ENCODE peak calls at places on chromosome 4, in six cellular contexts. V is astrocyte of the cerebellum, I is iPS-NIHi11, F is H9, H is fibroblast of mammary gland, E is NCI-H2171 treated with DMSO at 0.1 percent for 48 hours. N is an unnamed sample.

GRCh38 chr4:137644201-137644600 is 111.9 kb upstream of the PCDH18 start:
- DNase-seq in V (no peak), I (no peak), F (no peak), H (peak; percentile 56), E (no peak), N (no peak)

GRCh38 chr4:122576261-122577188 is 44.3 kb downstream of the IL21 start:
- DNase-seq in V (peak; percentile 40), I (peak; percentile 49), F (no peak), H (peak; percentile 60), E (peak; percentile 4), N (no peak)

GRCh38 chr4:151238477-151238876 is 38.5 kb upstream of the PRSS48 start:
- DNase-seq in V (peak; percentile 22), I (no peak), F (no peak), H (peak; percentile 45), E (peak; percentile 15), N (no peak)

GRCh38 chr4:153465583-153465921 is 608 bp upstream of the TMEM131L start:
- DNase-seq in V (no peak), I (peak; percentile 63), F (no peak), H (peak; percentile 59), E (peak; percentile 26), N (no peak)

GRCh38 chr4:150215601-150216000 is 137.4 kb downstream of the DCLK2 start:
- DNase-seq in V (no peak), I (no peak), F (no peak), H (no peak), E (no peak), N (no peak)

GRCh38 chr4:97105716-97106115 is 1037.6 kb downstream of the STPG2 start:
- DNase-seq in V (no peak), I (no peak), F (no peak), H (no peak), E (no peak), N (no peak)

GRCh38 chr4:139214039-139214534 is 37.1 kb upstream of the ELF2 start:
- DNase-seq in V (no peak), I (peak; percentile 72), F (peak; percentile 81), H (peak; percentile 20), E (peak; percentile 82), N (peak; percentile 73)

GRCh38 chr4:162497564-162498167 is 333.9 kb upstream of the FSTL5 start:
- DNase-seq in V (peak; percentile 23), I (peak; percentile 36), F (no peak), H (peak; percentile 51), E (peak; percentile 29), N (no peak)

GRCh38 chr4:130044788-130045531 is 949.0 kb downstream of the C4orf33 start:
- DNase-seq in V (no peak), I (peak; percentile 10), F (no peak), H (no peak), E (no peak), N (no peak)

GRCh38 chr4:151798678-151799416 is 38.0 kb upstream of the GATB start:
- DNase-seq in V (no peak), I (no peak), F (no peak), H (no peak), E (no peak), N (no peak)

GRCh38 chr4:80963051-80963450 is 67.5 kb upstream of the BMP3 start:
- DNase-seq in V (no peak), I (no peak), F (no peak), H (peak; percentile 22), E (no peak), N (no peak)

GRCh38 chr4:83356899-83357661 is 22.4 kb upstream of the HPSE start:
- DNase-seq in V (peak; percentile 96), I (no peak), F (no peak), H (peak; percentile 94), E (no peak), N (no peak)

GRCh38 chr4:19944806-19945205 is 306.9 kb upstream of the SLIT2 start:
- DNase-seq in V (no peak), I (peak; percentile 14), F (no peak), H (no peak), E (no peak), N (no peak)

GRCh38 chr4:26015133-26015651 is 101.2 kb downstream of the SMIM20 start:
- DNase-seq in V (peak; percentile 100), I (no peak), F (no peak), H (peak; percentile 99), E (no peak), N (no peak)

GRCh38 chr4:183996868-183997267 is 91.8 kb downstream of the STOX2 start:
- DNase-seq in V (no peak), I (no peak), F (no peak), H (peak; percentile 3), E (no peak), N (no peak)

GRCh38 chr4:25172964-25173917 is 13.0 kb upstream of the SEPSECS start:
- DNase-seq in V (peak; percentile 94), I (peak; percentile 14), F (no peak), H (peak; percentile 100), E (no peak), N (no peak)

GRCh38 chr4:181604546-181604945 is 638.7 kb upstream of the TENM3 start:
- DNase-seq in V (no peak), I (no peak), F (no peak), H (no peak), E (no peak), N (no peak)

GRCh38 chr4:45662996-45663395 is 460.9 kb downstream of the GABRG1 start:
- DNase-seq in V (peak; percentile 94), I (peak; percentile 32), F (no peak), H (peak; percentile 30), E (peak; percentile 3), N (no peak)

GRCh38 chr4:159698336-159698735 is 595.5 kb downstream of the RAPGEF2 start:
- DNase-seq in V (peak; percentile 57), I (no peak), F (no peak), H (no peak), E (no peak), N (no peak)

GRCh38 chr4:10666616-10667015 is 18.0 kb downstream of the CLNK start:
- DNase-seq in V (no peak), I (no peak), F (no peak), H (no peak), E (no peak), N (no peak)

GRCh38 chr4:39759569-39759968 is 61.6 kb downstream of the UBE2K start:
- DNase-seq in V (no peak), I (no peak), F (no peak), H (no peak), E (no peak), N (no peak)

GRCh38 chr4:73609688-73610087 is 10.5 kb downstream of the RASSF6 start:
- DNase-seq in V (peak; percentile 29), I (no peak), F (no peak), H (peak; percentile 87), E (no peak), N (no peak)